ENCODE peak calls at places on chromosomes 4 and X, in eight cellular contexts. M is EL; D is T-helper 22 cell; V is uterus; G is RWPE1; K is right atrium auricular region; A is activated CD4-positive, alpha-beta T cell treated with anti-CD3 and anti-CD28 coated beads, Interleukin-2, amount 50 U/mL, for 1 hour; O is GM23248. L is an unnamed sample.

GRCh38 chrX:139642241-139642927 is 65.6 kb downstream of the MCF2 start:
- DNase-seq in M (no peak), D (no peak), V (no peak), G (no peak), K (no peak), A (no peak), O (peak; percentile 6), L (no peak)

GRCh38 chrX:56793533-56794320 is 64.7 kb downstream of the NBDY start:
- DNase-seq in M (no peak), D (no peak), V (no peak), G (no peak), K (peak; percentile 52), A (no peak), O (peak; percentile 54), L (no peak)

GRCh38 chr4:150609131-150609530 is 27.2 kb downstream of the MAB21L2 start:
- DNase-seq in M (no peak), D (no peak), V (no peak), G (no peak), K (no peak), A (no peak), O (no peak), L (no peak)

GRCh38 chr4:59412739-59413138 is 1787.4 kb upstream of the ADGRL3 start:
- DNase-seq in M (no peak), D (no peak), V (no peak), G (no peak), K (no peak), A (no peak), O (no peak), L (no peak)

GRCh38 chrX:8043121-8043520 is 115.9 kb upstream of the PNPLA4 start:
- DNase-seq in M (no peak), D (no peak), V (no peak), G (peak; percentile 19), K (no peak), A (no peak), O (no peak), L (no peak)

GRCh38 chr4:78809295-78809694 is 33.1 kb downstream of the BMP2K start:
- DNase-seq in M (no peak), D (no peak), V (no peak), G (no peak), K (no peak), A (no peak), O (no peak), L (no peak)

GRCh38 chr4:133865606-133866327 is 335.8 kb downstream of the PABPC4L start:
- DNase-seq in M (peak; percentile 92), D (no peak), V (no peak), G (peak; percentile 51), K (no peak), A (no peak), O (peak; percentile 92), L (peak; percentile 37)

GRCh38 chrX:31714797-31715196 is 643.0 kb upstream of the FTHL17 start:
- DNase-seq in M (no peak), D (no peak), V (no peak), G (no peak), K (no peak), A (no peak), O (no peak), L (no peak)

GRCh38 chrX:120302434-120302833 is 8.8 kb downstream of the TMEM255A start:
- DNase-seq in M (peak; percentile 1), D (no peak), V (no peak), G (no peak), K (no peak), A (no peak), O (no peak), L (no peak)

GRCh38 chr4:24778427-24779225 is 16.7 kb upstream of the SOD3 start:
- DNase-seq in M (peak; percentile 97), D (no peak), V (peak; percentile 72), G (peak; percentile 12), K (peak; percentile 75), A (no peak), O (peak; percentile 97), L (peak; percentile 88)

GRCh38 chr4:85126991-85127591 is 160.6 kb upstream of the WDFY3 start:
- DNase-seq in M (no peak), D (no peak), V (no peak), G (no peak), K (no peak), A (no peak), O (no peak), L (no peak)

GRCh38 chr4:149885896-149886295 is 70.3 kb upstream of the IQCM start:
- DNase-seq in M (peak; percentile 82), D (no peak), V (no peak), G (peak; percentile 62), K (no peak), A (no peak), O (peak; percentile 76), L (peak; percentile 81)

GRCh38 chr4:14125375-14126129 is 498.0 kb upstream of the BOD1L1 start:
- DNase-seq in M (no peak), D (no peak), V (no peak), G (no peak), K (no peak), A (no peak), O (no peak), L (no peak)

GRCh38 chr4:73859614-73860088 is 6.6 kb downstream of the PF4V1 start:
- DNase-seq in M (peak; percentile 47), D (no peak), V (no peak), G (no peak), K (no peak), A (no peak), O (peak; percentile 47), L (peak; percentile 37)

GRCh38 chr4:144721994-144722393 is 76.0 kb downstream of the HHIP start:
- DNase-seq in M (no peak), D (no peak), V (no peak), G (no peak), K (no peak), A (no peak), O (peak; percentile 6), L (no peak)

GRCh38 chr4:48945981-48946380 is 39.4 kb upstream of the OCIAD2 start:
- DNase-seq in M (no peak), D (no peak), V (no peak), G (no peak), K (no peak), A (no peak), O (no peak), L (no peak)

GRCh38 chrX:154805696-154806091 is 409 bp upstream of the MPP1 start:
- DNase-seq in M (no peak), D (no peak), V (no peak), G (no peak), K (no peak), A (no peak), O (peak; percentile 50), L (peak; percentile 20)

GRCh38 chrX:41332005-41332404 is 2.0 kb upstream of the DDX3X start:
- DNase-seq in M (no peak), D (no peak), V (no peak), G (no peak), K (no peak), A (no peak), O (no peak), L (no peak)

GRCh38 chr4:177802665-177803064 is 360.4 kb upstream of the AGA start:
- DNase-seq in M (no peak), D (no peak), V (no peak), G (no peak), K (no peak), A (no peak), O (no peak), L (no peak)

GRCh38 chr4:189940178-189941004 is at the start of gene FRG1:
- DNase-seq in M (peak; percentile 90), D (peak; percentile 91), V (peak; percentile 96), G (peak; percentile 84), K (peak; percentile 95), A (peak; percentile 96), O (peak; percentile 98), L (peak; percentile 93)

GRCh38 chr4:112083587-112084347 is 61.5 kb upstream of the FAM241A start:
- DNase-seq in M (peak; percentile 18), D (no peak), V (no peak), G (no peak), K (no peak), A (no peak), O (peak; percentile 40), L (no peak)

GRCh38 chrX:125998432-125998831 is 167.7 kb downstream of the DCAF12L2 start:
- DNase-seq in M (no peak), D (no peak), V (no peak), G (no peak), K (no peak), A (no peak), O (peak; percentile 2), L (no peak)

GRCh38 chr4:57233391-57233790 is 123.2 kb upstream of the IGFBP7 start:
- DNase-seq in M (peak; percentile 64), D (no peak), V (no peak), G (peak; percentile 55), K (no peak), A (no peak), O (peak; percentile 63), L (peak; percentile 13)

GRCh38 chrX:107728342-107729099 is 47.1 kb downstream of the TSC22D3 start:
- DNase-seq in M (no peak), D (no peak), V (no peak), G (no peak), K (no peak), A (no peak), O (no peak), L (no peak)

L was measured in AG08395.